ENCODE peak calls at places on chromosomes 2 and 18, in seven cellular contexts. Y, I, L, N, B, H and V are unnamed samples.

GRCh38 chr2:47239119-47239969 is 84.2 kb upstream of the STPG4 start:
- DNase-seq in L (no peak), H (no peak), N (no peak), B (no peak), Y (no peak), I (peak), V (no peak)

GRCh38 chr18:79458131-79458838 is 62.6 kb downstream of the NFATC1 start:
- DNase-seq in H (peak), L (no peak), Y (no peak), I (no peak), B (no peak), N (no peak), V (no peak)

GRCh38 chr2:28702887-28703286 is 48.7 kb upstream of the PPP1CB start:
- DNase-seq in I (no peak), N (no peak), Y (no peak), B (no peak), L (no peak), H (no peak), V (no peak)

GRCh38 chr2:196168181-196168580 is 3.2 kb downstream of the STK17B start:
- DNase-seq in N (no peak), Y (no peak), B (peak), H (no peak), I (no peak), L (no peak), V (no peak)

GRCh38 chr2:176876493-176877103 is 336.0 kb upstream of the HNRNPA3 start:
- DNase-seq in L (no peak), I (no peak), B (no peak), N (no peak), H (no peak), Y (no peak), V (no peak)

GRCh38 chr2:235877271-235877670 is 290.9 kb downstream of the GBX2 start:
- DNase-seq in I (no peak), L (no peak), N (no peak), B (no peak), H (no peak), Y (no peak), V (no peak)

GRCh38 chr18:13915973-13916372 is 637 bp upstream of the MC2R start:
- DNase-seq in I (no peak), H (peak), N (no peak), B (no peak), Y (no peak), L (no peak), V (no peak)

GRCh38 chr2:235709124-235709813 is 215.4 kb downstream of the AGAP1 start:
- DNase-seq in L (no peak), Y (no peak), B (no peak), H (peak), N (no peak), I (no peak), V (no peak)

GRCh38 chr2:236577481-236578410 is 8.1 kb downstream of the ACKR3 start:
- DNase-seq in B (no peak), Y (no peak), I (no peak), L (no peak), H (no peak), N (no peak), V (no peak)

GRCh38 chr2:145043399-145043834 is 523.5 kb upstream of the ZEB2 start:
- DNase-seq in B (peak), H (no peak), I (peak), L (no peak), Y (no peak), N (no peak), V (no peak)

GRCh38 chr2:197001921-197002320 is 75.4 kb upstream of the PGAP1 start:
- DNase-seq in Y (no peak), N (no peak), H (no peak), B (no peak), L (no peak), I (no peak), V (no peak)

GRCh38 chr2:163734911-163735691 is 707 bp downstream of the FIGN start:
- DNase-seq in H (no peak), L (no peak), Y (no peak), I (peak), B (no peak), N (no peak), V (no peak)

GRCh38 chr2:150327546-150328495 is 159.6 kb downstream of the RND3 start:
- DNase-seq in L (no peak), B (no peak), H (no peak), I (peak), N (no peak), Y (no peak), V (no peak)

GRCh38 chr2:227788556-227788955 is 25.1 kb upstream of the CCL20 start:
- DNase-seq in B (no peak), N (no peak), Y (no peak), L (no peak), I (no peak), H (no peak), V (no peak)

GRCh38 chr2:200509227-200509607 is 651 bp downstream of the KCTD18 start:
- DNase-seq in L (no peak), I (peak), B (peak), H (no peak), N (no peak), Y (no peak), V (no peak)

GRCh38 chr2:54471221-54471711 is 15.1 kb downstream of the SPTBN1 start:
- DNase-seq in I (no peak), H (peak), B (no peak), L (peak), Y (no peak), N (no peak), V (no peak)

GRCh38 chr2:230957756-230958391 is 32.8 kb upstream of the GPR55 start:
- DNase-seq in B (no peak), Y (no peak), L (no peak), I (no peak), N (no peak), H (no peak), V (no peak)

GRCh38 chr2:230964136-230964730 is 31.7 kb upstream of the SPATA3 start:
- DNase-seq in L (no peak), Y (no peak), N (no peak), B (no peak), I (no peak), H (no peak), V (no peak)

GRCh38 chr2:230958803-230959756 is 34.0 kb upstream of the GPR55 start:
- DNase-seq in H (no peak), I (no peak), B (no peak), N (no peak), L (no peak), Y (no peak), V (no peak)

GRCh38 chr2:230960026-230960425 is 35.0 kb upstream of the GPR55 start:
- DNase-seq in L (no peak), B (no peak), H (no peak), N (no peak), Y (no peak), I (no peak), V (no peak)

GRCh38 chr2:230961091-230961491 is 34.8 kb upstream of the SPATA3 start:
- DNase-seq in N (no peak), I (no peak), L (no peak), H (no peak), Y (no peak), B (no peak), V (no peak)
- TF ChIP-seq TAF1 in N (no peak), I (no peak), L (no peak), H (no peak), Y (no peak), B (no peak), V (no peak)

GRCh38 chr2:38739524-38739923 is 11.6 kb downstream of the SRSF7 start:
- DNase-seq in I (no peak), L (no peak), Y (no peak), B (peak), N (no peak), H (no peak), V (no peak)

GRCh38 chr2:38741542-38741852 is 9.7 kb downstream of the SRSF7 start:
- DNase-seq in I (no peak), L (no peak), N (no peak), B (no peak), Y (no peak), H (no peak), V (no peak)

GRCh38 chr2:38742797-38743559 is 8.2 kb downstream of the SRSF7 start:
- DNase-seq in L (no peak), H (no peak), B (no peak), N (no peak), I (no peak), Y (no peak), V (no peak)

GRCh38 chr2:38743672-38744398 is 7.3 kb downstream of the SRSF7 start:
- DNase-seq in B (no peak), N (no peak), H (no peak), I (no peak), L (no peak), Y (no peak), V (no peak)

GRCh38 chr2:38740851-38741541 is 10.2 kb downstream of the SRSF7 start:
- DNase-seq in B (peak), N (no peak), I (peak), L (no peak), H (peak), Y (no peak), V (no peak)
- TF ChIP-seq TAF1 in B (no peak), N (no peak), I (no peak), L (no peak), H (no peak), Y (no peak), V (no peak)

GRCh38 chr2:186554850-186555785 is 34.7 kb upstream of the ITGAV start:
- DNase-seq in Y (no peak), N (no peak), L (no peak), H (no peak), B (peak), I (no peak), V (no peak)

GRCh38 chr2:186546842-186547241 is 43.0 kb upstream of the ITGAV start:
- DNase-seq in N (no peak), Y (no peak), I (no peak), L (no peak), H (no peak), B (no peak), V (no peak)

GRCh38 chr2:186554450-186554849 is 35.4 kb upstream of the ITGAV start:
- DNase-seq in H (no peak), B (no peak), L (no peak), I (no peak), N (no peak), Y (no peak), V (no peak)

GRCh38 chr2:186551323-186552050 is 38.4 kb upstream of the ITGAV start:
- DNase-seq in N (no peak), H (no peak), Y (no peak), B (no peak), I (no peak), L (no peak), V (no peak)
- TF ChIP-seq TAF1 in N (no peak), H (no peak), Y (no peak), B (no peak), I (no peak), L (no peak), V (no peak)

DNA sequence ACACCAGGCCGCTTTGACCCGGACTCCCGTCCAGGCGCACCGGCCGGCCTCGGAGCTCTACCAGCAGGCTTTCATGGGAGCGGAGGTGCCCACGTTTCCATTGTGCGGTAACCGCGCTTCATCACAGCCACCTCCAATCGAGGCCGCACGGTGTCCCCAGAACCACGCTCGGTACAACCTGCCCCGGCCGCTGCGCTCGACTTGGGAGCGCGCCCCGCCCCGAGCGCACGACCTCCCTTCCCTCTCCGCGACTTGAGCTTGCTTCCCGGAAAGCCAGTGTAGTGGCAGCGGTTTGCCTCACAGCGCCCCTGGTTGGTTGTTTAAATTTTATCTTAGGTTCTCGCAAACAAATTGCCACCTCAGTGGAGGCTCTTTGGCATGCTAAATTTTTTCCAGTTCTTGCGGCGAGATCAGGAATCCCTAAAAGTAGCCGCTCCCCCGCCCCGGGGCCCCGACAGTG is 329 bp upstream of the CYP1B1 start:
- DNase-seq in I (peak), B (no peak), N (peak), L (no peak), Y (peak), H (no peak), V (peak)
- TF ChIP-seq TAF1 in I (no peak), B (no peak), N (no peak), L (no peak), Y (no peak), H (no peak), V (no peak)

GRCh38 chr2:25356088-25356487 is 14.4 kb upstream of the DNMT3A start:
- DNase-seq in Y (no peak), B (no peak), H (no peak), I (no peak), L (no peak), N (no peak), V (no peak)

GRCh38 chr2:25355270-25355669 is 13.5 kb upstream of the DNMT3A start:
- DNase-seq in I (no peak), L (no peak), H (no peak), N (no peak), Y (no peak), B (no peak), V (no peak)

GRCh38 chr2:25358249-25358815 is 16.6 kb upstream of the DNMT3A start:
- DNase-seq in Y (no peak), L (no peak), H (no peak), I (no peak), N (no peak), B (no peak), V (no peak)

GRCh38 chr2:25349397-25349796 is 7.7 kb upstream of the DNMT3A start:
- DNase-seq in B (no peak), L (no peak), I (no peak), N (no peak), H (no peak), Y (no peak), V (no peak)

DNA sequence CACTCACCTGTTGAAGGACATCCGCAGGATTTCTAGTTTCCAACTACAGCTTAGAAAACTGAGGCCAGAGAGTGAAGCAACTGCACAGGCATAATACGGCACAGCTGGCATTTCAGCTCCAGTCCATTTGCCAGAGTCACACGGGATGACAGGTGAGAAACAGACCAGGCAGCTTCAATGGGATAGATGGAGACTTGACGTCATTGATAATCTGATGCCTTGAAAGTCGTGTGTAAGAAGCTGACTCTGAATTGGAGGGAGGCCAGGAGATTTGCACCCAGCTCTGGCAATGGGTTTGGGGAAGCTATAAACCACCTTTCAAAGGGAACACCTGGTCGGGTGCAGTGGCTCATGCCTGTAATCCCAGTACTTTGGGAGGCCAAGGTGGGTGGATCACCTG is 12.4 kb upstream of the DNMT3A start:
- DNase-seq in L (no peak), I (no peak), B (no peak), Y (no peak), N (no peak), H (no peak), V (no peak)
- TF ChIP-seq TAF1 in L (no peak), I (no peak), B (no peak), Y (no peak), N (no peak), H (no peak), V (no peak)

GRCh38 chr2:42708196-42708595 is 55.7 kb downstream of the OXER1 start:
- DNase-seq in L (no peak), B (no peak), N (no peak), I (no peak), H (no peak), Y (no peak), V (no peak)

GRCh38 chr2:42714686-42715085 is 49.2 kb downstream of the OXER1 start:
- DNase-seq in I (no peak), L (no peak), Y (no peak), N (no peak), B (no peak), H (no peak), V (no peak)

GRCh38 chr2:42712934-42713333 is 51.0 kb downstream of the OXER1 start:
- DNase-seq in B (no peak), I (no peak), H (no peak), N (no peak), Y (no peak), L (no peak), V (no peak)

GRCh38 chr2:42711896-42712295 is 52.0 kb downstream of the OXER1 start:
- DNase-seq in B (no peak), N (no peak), Y (no peak), H (no peak), L (no peak), I (no peak), V (no peak)

DNA sequence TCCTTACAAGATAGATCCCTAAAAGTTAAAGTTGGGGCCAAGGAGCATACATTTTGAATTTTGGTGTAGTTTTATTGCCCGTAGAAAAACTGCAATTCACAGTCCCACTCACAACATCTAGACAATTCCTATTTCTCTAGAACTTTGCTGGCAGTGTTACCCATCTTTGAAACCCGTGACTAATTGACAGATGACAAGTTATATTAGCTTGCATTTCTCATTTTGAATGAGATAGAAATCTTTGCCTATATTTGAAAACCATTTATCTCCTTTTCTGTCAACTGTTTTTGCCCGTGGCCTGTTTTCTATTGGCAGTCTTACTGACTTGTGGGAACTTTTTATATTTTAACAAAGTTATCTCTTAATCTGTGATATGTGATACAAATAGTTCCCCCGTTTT is 50.0 kb downstream of the OXER1 start:
- DNase-seq in I (no peak), N (no peak), Y (no peak), L (no peak), B (no peak), H (no peak), V (no peak)
- TF ChIP-seq TAF1 in I (no peak), N (no peak), Y (no peak), L (no peak), B (no peak), H (no peak), V (no peak)